ENCODE peak calls at places on chromosomes 16 and 17, in five cellular contexts. E is IMR-90, Y is H1, F is neuronal stem cell, B is mesenchymal stem cell. T is an unnamed sample.

GRCh38 chr17:38870259-38871165 is 654 bp downstream of the LASP1 start:
- DNase-seq in E (peak), Y (no peak), F (no peak), B (peak), T (peak)

GRCh38 chr16:70592106-70592571 is 54.2 kb upstream of the IL34 start:
- DNase-seq in E (no peak), Y (no peak), F (no peak), B (no peak), T (no peak)

GRCh38 chr17:66494023-66494803 is 191.8 kb downstream of the PRKCA start:
- DNase-seq in E (peak), Y (no peak), F (no peak), B (peak), T (no peak)

GRCh38 chr16:72066747-72067146 is 3.7 kb downstream of the HPR start:
- DNase-seq in E (peak), Y (no peak), F (peak), B (peak), T (no peak)

GRCh38 chr17:81080056-81080455 is 45.1 kb downstream of the BAIAP2 start:
- DNase-seq in E (no peak), Y (no peak), F (no peak), B (no peak), T (no peak)

GRCh38 chr16:17083628-17084027 is 387.1 kb downstream of the XYLT1 start:
- DNase-seq in E (no peak), Y (peak), F (peak), B (no peak), T (peak)

GRCh38 chr17:73174126-73174525 is 9.3 kb downstream of the SSTR2 start:
- DNase-seq in E (no peak), Y (no peak), F (no peak), B (no peak), T (no peak)

GRCh38 chr17:29595107-29595942 is 2.4 kb downstream of the ANKRD13B start:
- DNase-seq in E (peak), Y (no peak), F (no peak), B (peak), T (no peak)

GRCh38 chr16:1188781-1189189 is 35.9 kb downstream of the CACNA1H start:
- DNase-seq in E (peak), Y (peak), F (peak), B (peak), T (peak)

GRCh38 chr17:2792541-2793169 is 3.6 kb upstream of the RAP1GAP2 start:
- DNase-seq in E (no peak), Y (no peak), F (no peak), B (no peak), T (no peak)

GRCh38 chr17:66426397-66427033 is 124.1 kb downstream of the PRKCA start:
- DNase-seq in E (peak), Y (no peak), F (no peak), B (no peak), T (peak)

GRCh38 chr17:83204230-83204725 is 124.9 kb downstream of the METRNL start:
- DNase-seq in E (no peak), Y (no peak), F (no peak), B (no peak), T (no peak)

GRCh38 chr16:55021595-55022475 is 91.2 kb downstream of the IRX5 start:
- DNase-seq in E (no peak), Y (peak), F (no peak), B (no peak), T (peak)

GRCh38 chr17:39404542-39405378 is 3.3 kb upstream of the FBXL20 start:
- DNase-seq in E (peak), Y (no peak), F (no peak), B (peak), T (no peak)

GRCh38 chr17:38465420-38466345 is 37.4 kb downstream of the ARHGAP23 start:
- DNase-seq in E (peak), Y (no peak), F (no peak), B (no peak), T (no peak)

GRCh38 chr16:51553910-51554309 is 402.8 kb upstream of the SALL1 start:
- DNase-seq in E (peak), Y (no peak), F (no peak), B (peak), T (no peak)

GRCh38 chr16:51557670-51558069 is 406.6 kb upstream of the SALL1 start:
- DNase-seq in E (no peak), Y (no peak), F (no peak), B (no peak), T (no peak)

GRCh38 chr16:51553314-51553713 is 402.2 kb upstream of the SALL1 start:
- DNase-seq in E (no peak), Y (no peak), F (no peak), B (no peak), T (no peak)

DNA sequence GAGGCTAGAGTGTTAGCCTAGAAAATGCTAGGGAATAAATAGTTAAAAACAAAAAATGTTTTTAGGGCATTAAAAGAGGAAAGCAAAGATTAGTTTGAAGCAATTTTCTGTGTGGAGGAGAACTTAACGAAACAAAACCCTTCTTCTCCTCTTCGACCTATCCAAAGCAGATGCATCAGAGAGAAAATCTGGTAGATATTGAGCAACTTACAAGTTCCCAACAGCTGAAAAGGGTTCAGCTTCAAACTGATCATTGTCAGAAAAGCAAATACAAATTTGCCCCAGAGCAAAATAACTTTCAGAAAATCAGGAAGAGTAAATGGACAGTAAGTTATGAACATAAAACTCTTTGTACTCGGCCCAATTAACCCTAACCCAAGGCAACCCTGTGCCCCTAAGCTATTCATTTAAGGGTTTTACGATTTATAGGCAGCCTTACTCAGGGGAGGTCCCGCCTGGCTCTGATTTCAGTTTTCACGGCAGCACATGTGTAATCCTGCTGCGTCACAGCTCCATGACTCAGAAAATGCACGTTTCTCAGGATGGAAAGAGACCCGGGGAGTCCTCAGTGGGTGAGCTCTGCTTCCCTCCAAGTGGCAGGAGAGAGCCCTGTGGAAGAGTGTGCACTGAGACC is 405.7 kb upstream of the SALL1 start:
- DNase-seq in E (peak), Y (no peak), F (no peak), B (peak), T (no peak)
- H2BK15ac ChIP-seq in E (peak), Y (no peak), F (no peak), B (no peak), T (no peak)

DNA sequence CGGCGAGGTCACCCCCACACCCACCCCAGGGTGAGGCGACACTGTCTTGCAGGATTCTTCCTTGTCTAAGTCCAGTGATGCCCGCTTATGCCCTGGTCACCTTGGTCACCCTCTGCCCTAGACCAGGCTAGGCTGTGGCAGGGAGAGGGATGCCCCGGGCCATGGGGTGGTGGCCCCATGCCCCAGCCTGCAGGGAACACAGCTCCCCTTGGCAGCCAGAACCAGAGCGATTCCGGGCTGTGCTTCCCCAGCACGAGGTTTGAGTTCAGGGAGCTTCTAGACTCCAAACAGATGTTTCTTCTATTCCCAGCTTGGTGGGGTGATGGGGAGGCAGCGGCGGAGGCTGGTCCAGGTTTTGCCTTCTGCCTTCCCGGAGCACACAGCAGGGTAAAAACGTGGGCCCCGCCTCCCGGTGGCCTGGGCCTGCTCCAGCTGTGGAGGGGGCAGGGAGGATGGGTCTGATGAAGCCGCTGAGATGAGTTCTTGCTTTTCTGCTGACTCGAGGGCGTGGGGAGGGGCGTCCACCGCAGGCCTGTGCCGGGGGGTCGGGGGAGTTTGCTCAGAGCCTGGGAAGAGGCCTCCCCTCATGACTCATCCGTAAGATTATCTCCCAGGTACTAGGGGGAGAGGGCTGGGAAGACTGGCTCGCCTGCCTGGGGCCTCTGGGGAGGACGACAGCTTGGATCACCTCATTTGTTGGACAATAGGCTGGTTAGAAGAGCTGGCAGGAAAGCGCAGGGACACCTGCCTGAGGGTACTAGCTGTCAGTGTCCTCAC is 15.4 kb downstream of the SMTNL2 start:
- DNase-seq in E (peak), Y (peak), F (peak), B (peak), T (peak)
- H3K4ac ChIP-seq in E (no peak), Y (no peak), F (peak), B (no peak), T (no peak)

DNA sequence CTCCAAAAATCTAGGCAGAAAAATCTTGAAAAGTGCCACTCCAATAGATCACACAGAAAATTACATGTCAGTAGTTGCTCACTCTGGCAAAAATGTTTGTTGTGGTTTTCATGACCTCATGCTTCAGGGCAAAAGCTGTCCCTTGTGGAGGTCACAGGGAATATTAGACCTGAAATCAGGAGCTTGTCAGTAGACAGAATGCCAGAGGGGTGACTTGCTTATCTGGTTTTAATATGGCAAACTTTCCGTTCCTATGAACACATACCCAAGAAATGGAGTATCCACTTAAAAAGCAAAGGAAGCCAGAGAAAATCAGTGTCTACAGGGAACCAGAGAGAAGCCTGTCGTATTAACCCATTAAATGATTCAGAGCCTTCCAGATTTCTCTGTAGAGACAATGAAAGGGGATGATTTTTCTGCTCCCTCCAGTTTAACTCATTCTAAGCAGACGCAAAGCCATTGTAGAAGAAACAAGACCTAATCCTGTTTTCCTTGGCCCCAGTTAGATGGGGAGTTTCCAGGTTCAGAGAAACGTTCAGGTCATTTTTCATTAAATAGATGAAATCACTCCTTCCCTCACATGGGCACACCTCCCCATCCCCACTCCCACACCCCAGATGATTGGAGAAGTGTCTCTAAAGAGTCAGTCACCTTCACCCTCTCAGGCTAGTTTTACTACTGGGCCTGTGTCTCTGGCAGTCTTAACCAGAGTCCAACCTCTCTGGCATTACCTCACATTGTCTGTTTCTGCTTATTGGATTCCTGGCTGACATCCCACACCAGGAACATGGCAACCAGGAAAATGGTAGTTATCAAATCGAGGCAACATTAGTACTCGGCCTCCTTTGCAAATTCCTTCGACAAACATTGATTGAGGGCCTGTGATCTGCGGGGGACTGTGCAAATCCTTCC is 6.0 kb downstream of the SOX9 start:
- DNase-seq in E (peak), Y (no peak), F (no peak), B (peak), T (no peak)
- H4K91ac ChIP-seq in E (peak), Y (no peak), F (no peak), B (no peak), T (no peak)

GRCh38 chr16:57091990-57092785 is at the start of gene CPNE2:
- DNase-seq in E (peak), Y (no peak), F (peak), B (peak), T (peak)
- H2BK15ac ChIP-seq in E (no peak), Y (no peak), F (no peak), B (peak), T (no peak)

T was measured in H9.